ENCODE peak calls at places on chromosomes 3 and 15, in six cellular contexts. W is heart left ventricle; B is choroid plexus epithelial cell; T is mucosa of descending colon; P is CD8-positive, alpha-beta T cell; V is tibial nerve. S is an unnamed sample.

GRCh38 chr3:56917740-56918568 is 116.2 kb upstream of the ARHGEF3 start:
- DNase-seq in V (no peak), B (no peak), T (no peak), P (no peak), W (no peak), S (no peak)

GRCh38 chr3:126270145-126270811 is 86.9 kb downstream of the KLF15 start:
- DNase-seq in P (no peak), T (no peak), V (peak), B (peak), W (peak), S (peak)

GRCh38 chr3:111326144-111326995 is 215.6 kb upstream of the CD96 start:
- DNase-seq in T (no peak), P (no peak), W (no peak), V (no peak), B (peak), S (peak)

GRCh38 chr3:41847679-41848078 is 114.2 kb downstream of the ULK4 start:
- DNase-seq in T (no peak), B (no peak), V (no peak), P (no peak), W (no peak), S (no peak)

GRCh38 chr3:58111513-58112184 is 99.1 kb downstream of the DNASE1L3 start:
- DNase-seq in B (no peak), P (no peak), W (no peak), T (peak), V (no peak), S (no peak)

GRCh38 chr3:179713643-179714090 is 60.8 kb downstream of the USP13 start:
- DNase-seq in V (no peak), P (no peak), W (no peak), B (peak), T (no peak), S (peak)

GRCh38 chr15:35437157-35437556 is 108.8 kb downstream of the DPH6 start:
- DNase-seq in T (no peak), W (no peak), B (peak), V (no peak), P (no peak), S (peak)

GRCh38 chr15:53840681-53841080 is 81.2 kb upstream of the WDR72 start:
- DNase-seq in T (no peak), W (no peak), B (no peak), V (no peak), P (no peak), S (no peak)

GRCh38 chr3:122843604-122844003 is 48.7 kb downstream of the SLC49A4 start:
- DNase-seq in W (no peak), P (no peak), T (no peak), V (no peak), B (no peak), S (peak)

GRCh38 chr3:35777065-35777464 is 137.7 kb downstream of the ARPP21 start:
- DNase-seq in B (no peak), T (no peak), V (no peak), W (no peak), P (no peak), S (no peak)

GRCh38 chr15:73560501-73561117 is 72.6 kb downstream of the NPTN start:
- DNase-seq in W (no peak), B (peak), V (peak), T (no peak), P (no peak), S (peak)

GRCh38 chr3:123421353-123422174 is 27.3 kb downstream of the ADCY5 start:
- DNase-seq in B (peak), P (no peak), W (no peak), T (no peak), V (peak), S (no peak)

GRCh38 chr3:15722877-15723623 is 74.7 kb downstream of the ANKRD28 start:
- DNase-seq in B (no peak), W (no peak), T (no peak), V (no peak), P (no peak), S (no peak)

GRCh38 chr3:129651316-129652202 is 45.1 kb upstream of the PLXND1 start:
- DNase-seq in T (no peak), B (peak), W (peak), V (no peak), P (no peak), S (peak)

GRCh38 chr15:25846377-25846776 is 16.8 kb downstream of the ATP10A start:
- DNase-seq in B (no peak), T (no peak), V (no peak), P (no peak), W (no peak), S (no peak)

GRCh38 chr3:38129058-38129457 is 7.9 kb downstream of the ACAA1 start:
- DNase-seq in P (no peak), V (no peak), T (peak), B (no peak), W (peak), S (no peak)

GRCh38 chr15:67855842-67856241 is 16.0 kb upstream of the RNU6-1 start:
- DNase-seq in T (no peak), P (no peak), V (no peak), W (no peak), B (no peak), S (no peak)

GRCh38 chr3:72088486-72089025 is 303.6 kb upstream of the PROK2 start:
- DNase-seq in P (no peak), T (no peak), W (no peak), V (no peak), B (no peak), S (no peak)

GRCh38 chr3:194140520-194141414 is 4.8 kb downstream of the HES1 start:
- DNase-seq in T (peak), V (no peak), B (peak), W (peak), P (no peak), S (peak)

GRCh38 chr3:66017084-66017990 is 21.4 kb downstream of the MAGI1 start:
- DNase-seq in B (no peak), P (no peak), V (no peak), W (no peak), T (no peak), S (no peak)

GRCh38 chr3:69250014-69250413 is 127.6 kb upstream of the LMOD3 start:
- DNase-seq in W (peak), V (no peak), B (peak), P (no peak), T (no peak), S (peak)

GRCh38 chr3:55434789-55435188 is 52.3 kb downstream of the WNT5A start:
- DNase-seq in B (peak), V (no peak), T (no peak), W (no peak), P (no peak), S (peak)

GRCh38 chr15:69557340-69558137 is 104.9 kb downstream of the RPLP1 start:
- DNase-seq in T (no peak), W (no peak), V (no peak), P (no peak), B (peak), S (peak)

GRCh38 chr3:187889601-187890404 is 144.5 kb upstream of the BCL6 start:
- DNase-seq in W (peak), V (peak), T (no peak), P (no peak), B (peak), S (peak)

GRCh38 chr3:158731938-158732855 is at the start of gene RARRES1:
- DNase-seq in B (peak), T (peak), P (no peak), W (peak), V (peak), S (peak)

GRCh38 chr15:38414351-38414750 is 39.6 kb upstream of the FAM98B start:
- DNase-seq in P (no peak), V (peak), B (peak), T (peak), W (peak), S (peak)

GRCh38 chr15:56105855-56106254 is 112.4 kb upstream of the NEDD4 start:
- DNase-seq in P (no peak), W (no peak), V (no peak), B (no peak), T (no peak), S (no peak)
- TF ChIP-seq CTCF in P (no peak), W (no peak), V (no peak), B (no peak), T (no peak), S (no peak)

GRCh38 chr3:149441662-149442442 is 32.6 kb upstream of the TM4SF4 start:
- DNase-seq in B (no peak), T (no peak), P (no peak), W (no peak), V (no peak), S (no peak)
- H3K4me3 ChIP-seq in B (no peak), T (no peak), P (no peak), W (no peak), V (no peak), S (no peak)

GRCh38 chr3:48240711-48241491 is at the start of gene ZNF589:
- DNase-seq in V (peak), B (peak), T (peak), W (peak), P (peak), S (peak)
- TF ChIP-seq CTCF in V (peak), B (peak), T (no peak), W (no peak), P (peak), S (no peak)

GRCh38 chr3:5002871-5003247 is 23.6 kb downstream of the BHLHE40 start:
- DNase-seq in B (no peak), T (no peak), V (no peak), P (no peak), W (no peak), S (no peak)
- H3K4me3 ChIP-seq in B (no peak), T (no peak), V (no peak), P (no peak), W (no peak), S (no peak)

DNA sequence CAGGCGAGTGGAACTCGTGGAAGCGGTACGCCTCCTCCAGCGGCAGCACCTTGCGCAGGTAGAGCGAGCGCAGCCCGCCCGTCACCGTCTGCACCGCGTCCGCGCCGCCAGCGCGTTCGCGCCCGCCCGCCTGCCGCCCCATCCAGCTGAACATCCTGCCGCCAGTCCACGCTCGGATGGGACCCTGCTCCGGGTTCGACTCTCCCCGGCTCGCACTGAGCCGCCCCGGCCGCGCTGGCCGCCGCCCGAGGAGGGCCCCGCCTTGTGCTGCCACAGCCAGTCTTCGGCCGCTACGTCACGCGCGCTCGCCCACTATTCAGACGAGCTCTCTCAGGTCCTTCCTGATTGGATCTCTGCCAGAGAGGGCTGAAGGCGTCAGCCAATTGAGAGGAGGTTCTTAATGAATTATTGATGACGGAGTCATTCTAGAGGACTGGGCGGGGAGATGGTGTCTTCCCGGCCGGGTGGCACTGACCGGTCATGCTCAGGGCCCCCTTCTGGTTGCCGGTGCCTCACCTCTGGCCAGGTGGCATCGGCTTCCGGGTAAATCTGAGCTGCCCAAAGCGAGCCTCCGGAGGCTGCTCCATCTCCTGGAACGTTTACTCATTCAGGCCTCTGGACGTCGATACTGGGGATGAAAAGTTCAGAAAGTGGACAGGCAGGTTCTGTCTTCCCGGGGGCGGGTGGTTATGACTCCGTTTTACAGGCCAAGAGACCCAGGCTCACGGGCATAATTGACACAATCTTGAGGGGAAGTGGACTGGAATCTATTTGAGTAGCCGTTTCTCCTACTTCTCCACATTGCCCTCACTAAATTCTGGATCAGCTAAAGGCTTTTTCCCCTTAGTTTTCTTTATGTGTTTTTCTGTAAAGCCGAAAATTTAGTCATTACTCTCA is at the start of gene EHD4:
- DNase-seq in T (peak), B (peak), V (peak), W (peak), P (peak), S (peak)
- TF ChIP-seq CTCF in T (peak), B (peak), V (no peak), W (no peak), P (no peak), S (peak)

GRCh38 chr15:86425746-86426145 is 346.1 kb downstream of the AGBL1 start:
- DNase-seq in T (no peak), V (no peak), P (no peak), B (no peak), W (no peak), S (no peak)
- H3K4me3 ChIP-seq in T (no peak), V (no peak), P (no peak), B (no peak), W (no peak), S (no peak)

GRCh38 chr3:74139648-74140047 is 474.8 kb downstream of the CNTN3 start:
- DNase-seq in V (no peak), T (no peak), W (no peak), P (no peak), B (peak), S (no peak)
- TF ChIP-seq CTCF in V (no peak), T (no peak), W (no peak), P (no peak), B (peak), S (no peak)

GRCh38 chr15:96183927-96184266 is 146.6 kb upstream of the NR2F2 start:
- DNase-seq in T (no peak), P (no peak), W (no peak), B (no peak), V (no peak), S (no peak)

GRCh38 chr15:96183020-96183926 is 147.2 kb upstream of the NR2F2 start:
- DNase-seq in V (no peak), T (no peak), W (no peak), B (no peak), P (no peak), S (no peak)

GRCh38 chr15:96181217-96181616 is 149.3 kb upstream of the NR2F2 start:
- DNase-seq in V (no peak), B (no peak), T (no peak), P (no peak), W (no peak), S (no peak)

GRCh38 chr15:96180062-96180745 is 150.3 kb upstream of the NR2F2 start:
- DNase-seq in W (no peak), V (no peak), T (no peak), P (no peak), B (no peak), S (no peak)

GRCh38 chr15:96181873-96182301 is 148.6 kb upstream of the NR2F2 start:
- DNase-seq in B (peak), T (no peak), V (peak), P (no peak), W (peak), S (peak)
- H3K4me3 ChIP-seq in B (no peak), T (no peak), V (no peak), P (no peak), W (no peak), S (no peak)